ENCODE peak calls at places on chromosome 9, in ten cellular contexts. One of them, this sample, is unnamed.

GRCh38 chr9:88571417-88571816 is 36.4 kb downstream of the NXNL2 start:
- DNase-seq in GM12865: no peak
- DNase-seq in esophagus squamous epithelium: no peak
- DNase-seq in neural progenitor cell: no peak
- DNase-seq in lower leg skin: no peak
- DNase-seq in left ventricle myocardium inferior: no peak
- DNase-seq in OCI-LY7: no peak
- DNase-seq in BJ: no peak
- DNase-seq in colonic mucosa: no peak
- DNase-seq in thoracic aorta: no peak
- DNase-seq in this sample: no peak

GRCh38 chr9:129421371-129421770 is 199.5 kb downstream of the C9orf50 start:
- DNase-seq in GM12865: no peak
- DNase-seq in esophagus squamous epithelium: no peak
- DNase-seq in neural progenitor cell: no peak
- DNase-seq in lower leg skin: no peak
- DNase-seq in left ventricle myocardium inferior: no peak
- DNase-seq in OCI-LY7: no peak
- DNase-seq in BJ: no peak
- DNase-seq in colonic mucosa: no peak
- DNase-seq in thoracic aorta: no peak
- DNase-seq in this sample: no peak

GRCh38 chr9:110880123-110880522 is 158.1 kb downstream of the LPAR1 start:
- DNase-seq in GM12865: no peak
- DNase-seq in esophagus squamous epithelium: no peak
- DNase-seq in neural progenitor cell: peak
- DNase-seq in lower leg skin: no peak
- DNase-seq in left ventricle myocardium inferior: no peak
- DNase-seq in OCI-LY7: no peak
- DNase-seq in BJ: peak
- DNase-seq in colonic mucosa: no peak
- DNase-seq in thoracic aorta: no peak
- DNase-seq in this sample: no peak

GRCh38 chr9:125428515-125429467 is 167.2 kb downstream of the GAPVD1 start:
- DNase-seq in GM12865: no peak
- DNase-seq in esophagus squamous epithelium: no peak
- DNase-seq in neural progenitor cell: no peak
- DNase-seq in lower leg skin: no peak
- DNase-seq in left ventricle myocardium inferior: no peak
- DNase-seq in OCI-LY7: no peak
- DNase-seq in BJ: no peak
- DNase-seq in colonic mucosa: no peak
- DNase-seq in thoracic aorta: no peak
- DNase-seq in this sample: no peak

GRCh38 chr9:70120834-70121510 is 77.3 kb downstream of the MAMDC2 start:
- DNase-seq in GM12865: no peak
- DNase-seq in esophagus squamous epithelium: no peak
- DNase-seq in neural progenitor cell: peak
- DNase-seq in lower leg skin: peak
- DNase-seq in left ventricle myocardium inferior: peak
- DNase-seq in OCI-LY7: no peak
- DNase-seq in BJ: peak
- DNase-seq in colonic mucosa: peak
- DNase-seq in thoracic aorta: no peak
- DNase-seq in this sample: no peak

GRCh38 chr9:75083188-75083976 is 4.6 kb downstream of the NMRK1 start:
- DNase-seq in GM12865: no peak
- DNase-seq in esophagus squamous epithelium: no peak
- DNase-seq in neural progenitor cell: peak
- DNase-seq in lower leg skin: peak
- DNase-seq in left ventricle myocardium inferior: peak
- DNase-seq in OCI-LY7: no peak
- DNase-seq in BJ: no peak
- DNase-seq in colonic mucosa: peak
- DNase-seq in thoracic aorta: no peak
- DNase-seq in this sample: no peak

GRCh38 chr9:111799506-111799905 is 4.8 kb upstream of the SHOC1 start:
- DNase-seq in GM12865: no peak
- DNase-seq in esophagus squamous epithelium: no peak
- DNase-seq in neural progenitor cell: no peak
- DNase-seq in lower leg skin: no peak
- DNase-seq in left ventricle myocardium inferior: no peak
- DNase-seq in OCI-LY7: no peak
- DNase-seq in BJ: no peak
- DNase-seq in colonic mucosa: no peak
- DNase-seq in thoracic aorta: no peak
- DNase-seq in this sample: no peak

GRCh38 chr9:114141553-114142548 is 13.5 kb upstream of the COL27A1 start:
- DNase-seq in GM12865: no peak
- DNase-seq in esophagus squamous epithelium: no peak
- DNase-seq in neural progenitor cell: no peak
- DNase-seq in lower leg skin: no peak
- DNase-seq in left ventricle myocardium inferior: peak
- DNase-seq in OCI-LY7: no peak
- DNase-seq in BJ: no peak
- DNase-seq in colonic mucosa: no peak
- DNase-seq in thoracic aorta: peak
- DNase-seq in this sample: no peak

DNA sequence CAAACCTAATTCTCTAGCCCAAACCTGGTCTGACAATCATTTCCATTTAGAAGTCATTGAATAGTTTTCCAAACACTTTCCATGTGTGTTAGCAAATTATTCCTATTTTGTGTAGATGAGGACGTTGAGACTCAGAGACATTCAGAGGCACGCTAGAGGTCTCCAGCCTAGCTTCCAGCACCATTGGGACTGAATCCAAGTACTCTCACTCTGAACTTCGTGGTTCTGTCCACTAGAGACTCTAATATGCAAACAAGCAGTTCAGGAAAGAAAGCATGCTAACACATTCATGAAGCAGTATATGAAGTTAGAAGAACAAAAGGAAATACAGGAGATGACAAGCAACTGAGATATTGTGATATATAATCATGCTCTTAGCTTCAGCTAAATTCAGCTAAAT is 354.8 kb downstream of the NTRK2 start:
- DNase-seq in GM12865: no peak
- DNase-seq in esophagus squamous epithelium: no peak
- DNase-seq in neural progenitor cell: no peak
- DNase-seq in lower leg skin: no peak
- DNase-seq in left ventricle myocardium inferior: no peak
- DNase-seq in OCI-LY7: no peak
- DNase-seq in BJ: no peak
- DNase-seq in colonic mucosa: no peak
- DNase-seq in thoracic aorta: no peak
- DNase-seq in this sample: no peak
- TF ChIP-seq CTCF in GM12865: no peak
- TF ChIP-seq CTCF in esophagus squamous epithelium: no peak
- TF ChIP-seq CTCF in neural progenitor cell: no peak
- TF ChIP-seq CTCF in lower leg skin: no peak
- TF ChIP-seq CTCF in left ventricle myocardium inferior: peak
- TF ChIP-seq CTCF in OCI-LY7: no peak
- TF ChIP-seq CTCF in BJ: no peak
- TF ChIP-seq CTCF in colonic mucosa: no peak
- TF ChIP-seq CTCF in thoracic aorta: no peak
- TF ChIP-seq CTCF in this sample: no peak

DNA sequence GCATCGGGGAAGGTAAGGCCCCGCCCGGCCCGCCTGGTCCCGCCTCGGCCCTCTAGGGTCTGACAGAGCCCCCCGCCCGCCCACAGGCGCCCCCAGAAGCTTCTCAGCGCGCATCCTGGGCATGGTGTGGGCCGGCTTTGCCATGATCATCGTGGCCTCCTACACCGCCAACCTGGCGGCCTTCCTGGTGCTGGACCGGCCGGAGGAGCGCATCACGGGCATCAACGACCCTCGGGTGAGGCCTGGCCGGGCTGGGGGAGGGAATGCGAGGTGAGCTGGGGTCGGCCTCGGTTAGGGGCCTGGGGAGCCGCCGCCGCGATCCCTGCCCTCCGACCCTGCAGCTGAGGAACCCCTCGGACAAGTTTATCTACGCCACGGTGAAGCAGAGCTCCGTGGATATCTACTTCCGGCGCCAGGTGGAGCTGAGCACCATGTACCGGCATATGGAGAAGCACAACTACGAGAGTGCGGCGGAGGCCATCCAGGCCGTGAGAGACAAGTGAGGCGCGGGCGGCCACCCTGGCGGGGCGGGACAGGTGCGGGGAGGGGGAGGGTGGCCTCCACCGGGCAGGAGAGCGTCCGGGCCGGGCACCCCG is 7.2 kb downstream of the LRRC26 start:
- DNase-seq in GM12865: peak
- DNase-seq in esophagus squamous epithelium: no peak
- DNase-seq in neural progenitor cell: peak
- DNase-seq in lower leg skin: no peak
- DNase-seq in left ventricle myocardium inferior: no peak
- DNase-seq in OCI-LY7: no peak
- DNase-seq in BJ: no peak
- DNase-seq in colonic mucosa: peak
- DNase-seq in thoracic aorta: no peak
- DNase-seq in this sample: no peak
- TF ChIP-seq CTCF in GM12865: no peak
- TF ChIP-seq CTCF in esophagus squamous epithelium: peak
- TF ChIP-seq CTCF in neural progenitor cell: peak
- TF ChIP-seq CTCF in lower leg skin: no peak
- TF ChIP-seq CTCF in left ventricle myocardium inferior: peak
- TF ChIP-seq CTCF in OCI-LY7: no peak
- TF ChIP-seq CTCF in BJ: peak
- TF ChIP-seq CTCF in colonic mucosa: no peak
- TF ChIP-seq CTCF in thoracic aorta: no peak
- TF ChIP-seq CTCF in this sample: no peak

GRCh38 chr9:16572005-16572727 is 298.3 kb downstream of the BNC2 start:
- DNase-seq in GM12865: no peak
- DNase-seq in esophagus squamous epithelium: no peak
- DNase-seq in neural progenitor cell: peak
- DNase-seq in lower leg skin: no peak
- DNase-seq in left ventricle myocardium inferior: no peak
- DNase-seq in OCI-LY7: no peak
- DNase-seq in BJ: no peak
- DNase-seq in colonic mucosa: peak
- DNase-seq in thoracic aorta: no peak
- DNase-seq in this sample: no peak

GRCh38 chr9:16571127-16571848 is 299.2 kb downstream of the BNC2 start:
- DNase-seq in GM12865: no peak
- DNase-seq in esophagus squamous epithelium: no peak
- DNase-seq in neural progenitor cell: no peak
- DNase-seq in lower leg skin: no peak
- DNase-seq in left ventricle myocardium inferior: no peak
- DNase-seq in OCI-LY7: no peak
- DNase-seq in BJ: no peak
- DNase-seq in colonic mucosa: peak
- DNase-seq in thoracic aorta: no peak
- DNase-seq in this sample: no peak

GRCh38 chr9:16575878-16576245 is 294.6 kb downstream of the BNC2 start:
- DNase-seq in GM12865: no peak
- DNase-seq in esophagus squamous epithelium: no peak
- DNase-seq in neural progenitor cell: no peak
- DNase-seq in lower leg skin: no peak
- DNase-seq in left ventricle myocardium inferior: no peak
- DNase-seq in OCI-LY7: no peak
- DNase-seq in BJ: no peak
- DNase-seq in colonic mucosa: no peak
- DNase-seq in thoracic aorta: no peak
- DNase-seq in this sample: no peak

GRCh38 chr9:16579872-16580432 is 290.5 kb downstream of the BNC2 start:
- DNase-seq in GM12865: no peak
- DNase-seq in esophagus squamous epithelium: no peak
- DNase-seq in neural progenitor cell: no peak
- DNase-seq in lower leg skin: no peak
- DNase-seq in left ventricle myocardium inferior: no peak
- DNase-seq in OCI-LY7: no peak
- DNase-seq in BJ: no peak
- DNase-seq in colonic mucosa: peak
- DNase-seq in thoracic aorta: no peak
- DNase-seq in this sample: no peak

DNA sequence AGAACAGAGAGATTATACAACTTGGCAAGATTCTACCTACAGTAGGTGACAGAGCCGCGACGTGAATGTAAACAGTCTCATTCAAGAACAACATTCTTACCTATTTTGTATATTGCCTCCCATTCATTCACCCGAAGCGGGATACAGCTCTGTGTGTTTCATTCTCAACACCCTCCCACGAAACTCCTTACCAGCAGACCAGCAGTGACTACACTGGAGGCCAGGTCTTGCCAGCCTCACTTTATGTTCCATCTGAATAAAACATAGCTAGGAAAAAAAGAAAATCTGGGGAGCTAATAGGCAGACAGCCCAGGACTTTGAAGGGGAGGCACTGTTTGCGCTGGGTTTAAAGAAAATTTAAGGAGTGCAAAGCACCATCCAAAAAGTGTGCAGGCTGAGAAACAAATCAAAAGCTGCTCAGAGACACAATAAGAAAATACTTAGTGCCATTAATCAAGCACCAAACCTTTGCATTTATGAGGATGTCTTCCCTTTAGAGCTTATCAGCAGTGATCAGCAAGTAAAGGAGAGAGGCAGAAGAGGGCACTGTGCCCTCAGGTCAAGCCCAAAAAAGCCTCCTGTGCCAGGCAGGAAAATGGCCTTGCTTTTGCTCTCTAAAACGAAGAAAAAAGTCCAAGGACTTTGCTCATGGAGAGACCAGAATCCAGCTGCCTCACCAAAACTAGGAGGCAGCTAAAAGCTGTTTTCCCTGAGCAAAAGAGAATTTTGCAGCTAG is 295.2 kb downstream of the BNC2 start:
- DNase-seq in GM12865: no peak
- DNase-seq in esophagus squamous epithelium: no peak
- DNase-seq in neural progenitor cell: peak
- DNase-seq in lower leg skin: no peak
- DNase-seq in left ventricle myocardium inferior: no peak
- DNase-seq in OCI-LY7: no peak
- DNase-seq in BJ: no peak
- DNase-seq in colonic mucosa: no peak
- DNase-seq in thoracic aorta: no peak
- DNase-seq in this sample: no peak
- TF ChIP-seq CTCF in GM12865: no peak
- TF ChIP-seq CTCF in esophagus squamous epithelium: no peak
- TF ChIP-seq CTCF in neural progenitor cell: peak
- TF ChIP-seq CTCF in lower leg skin: no peak
- TF ChIP-seq CTCF in left ventricle myocardium inferior: no peak
- TF ChIP-seq CTCF in OCI-LY7: no peak
- TF ChIP-seq CTCF in BJ: no peak
- TF ChIP-seq CTCF in colonic mucosa: no peak
- TF ChIP-seq CTCF in thoracic aorta: no peak
- TF ChIP-seq CTCF in this sample: no peak

GRCh38 chr9:136332482-136332983 is 5.2 kb downstream of the GPSM1 start:
- DNase-seq in GM12865: no peak
- DNase-seq in esophagus squamous epithelium: no peak
- DNase-seq in neural progenitor cell: no peak
- DNase-seq in lower leg skin: no peak
- DNase-seq in left ventricle myocardium inferior: no peak
- DNase-seq in OCI-LY7: no peak
- DNase-seq in BJ: no peak
- DNase-seq in colonic mucosa: no peak
- DNase-seq in thoracic aorta: no peak
- DNase-seq in this sample: no peak

GRCh38 chr9:136334541-136334940 is 7.2 kb downstream of the GPSM1 start:
- DNase-seq in GM12865: no peak
- DNase-seq in esophagus squamous epithelium: no peak
- DNase-seq in neural progenitor cell: no peak
- DNase-seq in lower leg skin: no peak
- DNase-seq in left ventricle myocardium inferior: no peak
- DNase-seq in OCI-LY7: no peak
- DNase-seq in BJ: no peak
- DNase-seq in colonic mucosa: no peak
- DNase-seq in thoracic aorta: no peak
- DNase-seq in this sample: no peak

GRCh38 chr9:136333486-136333885 is 6.1 kb downstream of the GPSM1 start:
- DNase-seq in GM12865: no peak
- DNase-seq in esophagus squamous epithelium: no peak
- DNase-seq in neural progenitor cell: no peak
- DNase-seq in lower leg skin: no peak
- DNase-seq in left ventricle myocardium inferior: no peak
- DNase-seq in OCI-LY7: no peak
- DNase-seq in BJ: no peak
- DNase-seq in colonic mucosa: no peak
- DNase-seq in thoracic aorta: no peak
- DNase-seq in this sample: no peak

GRCh38 chr9:136331556-136332481 is 4.5 kb downstream of the GPSM1 start:
- DNase-seq in GM12865: no peak
- DNase-seq in esophagus squamous epithelium: no peak
- DNase-seq in neural progenitor cell: peak
- DNase-seq in lower leg skin: no peak
- DNase-seq in left ventricle myocardium inferior: no peak
- DNase-seq in OCI-LY7: no peak
- DNase-seq in BJ: no peak
- DNase-seq in colonic mucosa: no peak
- DNase-seq in thoracic aorta: no peak
- DNase-seq in this sample: no peak

GRCh38 chr9:136333045-136333444 is 5.7 kb downstream of the GPSM1 start:
- DNase-seq in GM12865: no peak
- DNase-seq in esophagus squamous epithelium: no peak
- DNase-seq in neural progenitor cell: no peak
- DNase-seq in lower leg skin: no peak
- DNase-seq in left ventricle myocardium inferior: no peak
- DNase-seq in OCI-LY7: no peak
- DNase-seq in BJ: no peak
- DNase-seq in colonic mucosa: no peak
- DNase-seq in thoracic aorta: no peak
- DNase-seq in this sample: no peak
- TF ChIP-seq CTCF in GM12865: no peak
- TF ChIP-seq CTCF in esophagus squamous epithelium: no peak
- TF ChIP-seq CTCF in neural progenitor cell: no peak
- TF ChIP-seq CTCF in lower leg skin: no peak
- TF ChIP-seq CTCF in left ventricle myocardium inferior: no peak
- TF ChIP-seq CTCF in OCI-LY7: no peak
- TF ChIP-seq CTCF in BJ: no peak
- TF ChIP-seq CTCF in colonic mucosa: no peak
- TF ChIP-seq CTCF in thoracic aorta: no peak
- TF ChIP-seq CTCF in this sample: no peak

This sample was measured in GM13976.